ENCODE peak calls at places on chromosomes 11 and 22, in eight cellular contexts. U is nephron progenitor cell; F is NCI-H187 treated with DMSO at 0.1 percent for 48 hours; Z is activated CD4-positive, CD25-positive, alpha-beta regulatory T cell treated with anti-CD3 and anti-CD28 coated beads, Interleukin-2, amount 50 U/mL, for 16 hours; I is nucleus accumbens; V is stimulated activated CD4-positive, alpha-beta T cell treated with anti-CD3 and anti-CD28 coated beads, Interleukin-15, amount 100 ng/mL, for 48 hours; J is T-helper 1 cell; G is NB4. E is an unnamed sample.

GRCh38 chr11:102874842-102875241 is at the start of gene MMP12:
- DNase-seq in U (no peak), F (no peak), Z (no peak), I (no peak), V (no peak), J (no peak), G (no peak), E (no peak)

GRCh38 chr11:115286614-115287013 is 217.6 kb downstream of the CADM1 start:
- DNase-seq in U (no peak), F (no peak), Z (no peak), I (no peak), V (no peak), J (no peak), G (no peak), E (no peak)

GRCh38 chr11:69240332-69241074 is 53.5 kb upstream of the MYEOV start:
- DNase-seq in U (no peak), F (no peak), Z (no peak), I (no peak), V (no peak), J (no peak), G (peak), E (no peak)

GRCh38 chr22:49086181-49086580 is 741.5 kb downstream of the BRD1 start:
- DNase-seq in U (no peak), F (no peak), Z (no peak), I (no peak), V (no peak), J (no peak), G (no peak), E (no peak)

GRCh38 chr11:9675691-9676090 is 11.8 kb downstream of the SWAP70 start:
- DNase-seq in U (no peak), F (no peak), Z (no peak), I (no peak), V (no peak), J (no peak), G (no peak), E (no peak)

GRCh38 chr11:15837901-15838489 is 518.4 kb downstream of the SOX6 start:
- DNase-seq in U (no peak), F (no peak), Z (no peak), I (no peak), V (no peak), J (no peak), G (no peak), E (no peak)

GRCh38 chr11:46099973-46100335 is 21.3 kb downstream of the PHF21A start:
- DNase-seq in U (no peak), F (no peak), Z (no peak), I (no peak), V (no peak), J (no peak), G (peak), E (no peak)

GRCh38 chr11:88266157-88266556 is 71.4 kb downstream of the CTSC start:
- DNase-seq in U (no peak), F (no peak), Z (no peak), I (no peak), V (no peak), J (no peak), G (no peak), E (no peak)

GRCh38 chr11:45078236-45079074 is 68.0 kb upstream of the PRDM11 start:
- DNase-seq in U (no peak), F (no peak), Z (no peak), I (no peak), V (no peak), J (no peak), G (peak), E (no peak)